ENCODE peak calls at places on chromosomes 1 and 21, in eight cellular contexts. B is activated CD8-positive, alpha-beta memory T cell treated with anti-CD3 and anti-CD28 coated beads, Interleukin-2, amount 50 U/mL, for 4 hours; V is EH; X is HFFc6; E is fibroblast of lung; W is activated gamma-delta T cell; L is T-helper 2 cell; R is SHP77. J is an unnamed sample.

GRCh38 chr1:179447489-179447888 is 81.7 kb downstream of the AXDND1 start:
- DNase-seq in E (no peak), V (peak), R (no peak), X (peak), W (no peak), L (no peak), B (no peak), J (no peak)

GRCh38 chr1:153699116-153699515 is 20.6 kb downstream of the NPR1 start:
- DNase-seq in X (peak), W (no peak), V (peak), E (peak), R (no peak), B (no peak), L (no peak), J (no peak)

GRCh38 chr1:229022595-229023350 is 248.1 kb upstream of the RAB4A start:
- DNase-seq in E (no peak), V (no peak), W (no peak), R (no peak), X (no peak), B (no peak), L (no peak), J (peak)

GRCh38 chr21:20662523-20662922 is 335.7 kb upstream of the NCAM2 start:
- DNase-seq in V (no peak), L (no peak), W (no peak), R (no peak), B (no peak), E (no peak), X (no peak), J (no peak)

GRCh38 chr1:226520640-226521355 is 27.8 kb upstream of the STUM start:
- DNase-seq in B (no peak), X (no peak), E (no peak), L (no peak), R (no peak), W (no peak), V (no peak), J (no peak)

GRCh38 chr1:38815903-38816627 is 43.5 kb downstream of the RRAGC start:
- DNase-seq in X (no peak), L (no peak), R (no peak), B (no peak), W (no peak), E (no peak), V (no peak), J (no peak)

GRCh38 chr1:225253784-225254183 is 174.1 kb downstream of the LBR start:
- DNase-seq in B (no peak), R (no peak), L (no peak), E (peak), X (peak), V (peak), W (no peak), J (no peak)

GRCh38 chr1:84883286-84883685 is 9.7 kb downstream of the LPAR3 start:
- DNase-seq in R (no peak), X (peak), L (no peak), W (no peak), B (no peak), E (no peak), V (peak), J (no peak)

GRCh38 chr1:24636661-24637357 is 6.3 kb upstream of the SRRM1 start:
- DNase-seq in B (no peak), W (no peak), R (no peak), X (no peak), V (no peak), E (no peak), L (no peak), J (no peak)

GRCh38 chr1:79323240-79324025 is 316.9 kb upstream of the ADGRL4 start:
- DNase-seq in V (peak), L (no peak), X (peak), E (peak), R (no peak), B (no peak), W (no peak), J (no peak)

GRCh38 chr21:33478858-33479678 is 706 bp downstream of the TMEM50B start:
- DNase-seq in R (no peak), B (peak), W (peak), V (peak), X (peak), L (peak), E (peak), J (peak)

GRCh38 chr1:17181785-17182464 is 23.0 kb upstream of the PADI1 start:
- DNase-seq in R (no peak), B (no peak), W (no peak), V (no peak), X (no peak), E (no peak), L (no peak), J (no peak)

J was measured in frontal cortex.